ENCODE peak calls at places on chromosomes 4 and X, in eight cellular contexts. L is HCT116; K is neural progenitor cell; Z is C1 segment of cervical spinal cord; A is GM19239; F is stimulated activated naive CD4-positive, alpha-beta T cell; B is sciatic nerve; R is vagina. C is an unnamed sample.

GRCh38 chrX:14029039-14029424 is 660 bp downstream of the GEMIN8 start:
- DNase-seq in L (no peak), K (peak; percentile 24), Z (no peak), A (no peak), F (no peak), B (no peak), R (no peak), C (no peak)

GRCh38 chr4:24690436-24690835 is 104.9 kb upstream of the SOD3 start:
- DNase-seq in L (no peak), K (no peak), Z (no peak), A (no peak), F (no peak), B (no peak), R (no peak), C (no peak)

GRCh38 chr4:15344041-15344440 is 83.8 kb upstream of the C1QTNF7 start:
- DNase-seq in L (no peak), K (no peak), Z (no peak), A (no peak), F (no peak), B (no peak), R (no peak), C (no peak)

GRCh38 chr4:4761128-4761991 is 98.1 kb upstream of the MSX1 start:
- DNase-seq in L (peak; percentile 76), K (peak; percentile 89), Z (peak; percentile 20), A (no peak), F (no peak), B (no peak), R (no peak), C (no peak)

GRCh38 chr4:109041463-109041862 is 261.0 kb downstream of the COL25A1 start:
- DNase-seq in L (no peak), K (no peak), Z (no peak), A (no peak), F (no peak), B (no peak), R (no peak), C (no peak)

GRCh38 chr4:153153339-153153851 is 50.8 kb upstream of the TRIM2 start:
- DNase-seq in L (no peak), K (peak; percentile 85), Z (peak; percentile 72), A (no peak), F (peak; percentile 70), B (peak; percentile 67), R (no peak), C (peak; percentile 54)

GRCh38 chrX:75229774-75230173 is 44.1 kb upstream of the UPRT start:
- DNase-seq in L (no peak), K (no peak), Z (no peak), A (no peak), F (no peak), B (no peak), R (no peak), C (no peak)

GRCh38 chrX:47217121-47217851 is 1.2 kb upstream of the CDK16 start:
- DNase-seq in L (no peak), K (no peak), Z (no peak), A (no peak), F (no peak), B (no peak), R (no peak), C (peak; percentile 40)

GRCh38 chrX:151801980-151802379 is 67.4 kb downstream of the CNGA2 start:
- DNase-seq in L (no peak), K (no peak), Z (no peak), A (no peak), F (no peak), B (no peak), R (no peak), C (no peak)

GRCh38 chrX:119008122-119008744 is 33.8 kb downstream of the LONRF3 start:
- DNase-seq in L (no peak), K (peak; percentile 27), Z (peak; percentile 4), A (no peak), F (no peak), B (no peak), R (no peak), C (peak; percentile 39)

GRCh38 chrX:131677655-131678628 is 134.1 kb downstream of the OR13H1 start:
- DNase-seq in L (peak; percentile 18), K (peak; percentile 70), Z (peak; percentile 9), A (peak; percentile 14), F (peak; percentile 1), B (peak; percentile 60), R (no peak), C (no peak)

GRCh38 chr4:175970734-175971133 is 94.9 kb upstream of the WDR17 start:
- DNase-seq in L (no peak), K (peak; percentile 42), Z (no peak), A (no peak), F (no peak), B (no peak), R (no peak), C (no peak)

GRCh38 chrX:13101439-13102139 is 57.2 kb upstream of the FAM9C start:
- DNase-seq in L (peak; percentile 73), K (no peak), Z (no peak), A (no peak), F (no peak), B (peak; percentile 71), R (no peak), C (peak; percentile 64)

GRCh38 chr4:165133150-165133549 is 20.5 kb upstream of the TMEM192 start:
- DNase-seq in L (no peak), K (no peak), Z (no peak), A (no peak), F (no peak), B (no peak), R (no peak), C (no peak)

GRCh38 chr4:183855651-183856190 is 49.4 kb upstream of the STOX2 start:
- DNase-seq in L (no peak), K (no peak), Z (no peak), A (no peak), F (no peak), B (no peak), R (no peak), C (no peak)

GRCh38 chr4:138200236-138200590 is 41.9 kb downstream of the SLC7A11 start:
- DNase-seq in L (no peak), K (no peak), Z (no peak), A (no peak), F (no peak), B (no peak), R (no peak), C (no peak)

GRCh38 chrX:74613350-74614192 is 853 bp downstream of the RLIM start:
- DNase-seq in L (no peak), K (peak; percentile 29), Z (peak; percentile 42), A (no peak), F (peak; percentile 5), B (no peak), R (no peak), C (no peak)

GRCh38 chr4:121728798-121729226 is 32.0 kb upstream of the ANXA5 start:
- DNase-seq in L (no peak), K (no peak), Z (no peak), A (no peak), F (no peak), B (no peak), R (no peak), C (no peak)

GRCh38 chr4:1559896-1560650 is 124.0 kb downstream of the FAM53A start:
- DNase-seq in L (no peak), K (no peak), Z (no peak), A (no peak), F (no peak), B (no peak), R (no peak), C (no peak)

GRCh38 chrX:103624111-103624510 is 4.7 kb upstream of the TCEAL1 start:
- DNase-seq in L (no peak), K (no peak), Z (no peak), A (no peak), F (no peak), B (no peak), R (no peak), C (no peak)